ENCODE peak calls at places on chromosomes 6 and 20, in eight cellular contexts. One of them, this sample, is unnamed.

GRCh38 chr20:47220161-47220582 is 136.3 kb downstream of the ZMYND8 start:
- DNase-seq in stimulated activated naive CD4-positive, alpha-beta T cell: no peak
- DNase-seq in iPS-NIHi11: peak
- DNase-seq in GM12891: peak
- DNase-seq in NCI-H774: no peak
- DNase-seq in progenitor cell of endocrine pancreas: no peak
- DNase-seq in stimulated activated CD8-positive, alpha-beta memory T cell treated with anti-CD3 and anti-CD28 coated beads, Interleukin-12 subunit alpha, Interleukin-12 subunit beta, amount 100 ng/mL, for 1 hour: peak
- DNase-seq in CD4-positive, alpha-beta T cell: peak
- DNase-seq in this sample: no peak

GRCh38 chr6:163943647-163944395 is 529.3 kb downstream of the QKI start:
- DNase-seq in stimulated activated naive CD4-positive, alpha-beta T cell: no peak
- DNase-seq in iPS-NIHi11: peak
- DNase-seq in GM12891: no peak
- DNase-seq in NCI-H774: no peak
- DNase-seq in progenitor cell of endocrine pancreas: no peak
- DNase-seq in stimulated activated CD8-positive, alpha-beta memory T cell treated with anti-CD3 and anti-CD28 coated beads, Interleukin-12 subunit alpha, Interleukin-12 subunit beta, amount 100 ng/mL, for 1 hour: no peak
- DNase-seq in CD4-positive, alpha-beta T cell: no peak
- DNase-seq in this sample: no peak

GRCh38 chr6:75893058-75893775 is 144.2 kb downstream of the MYO6 start:
- DNase-seq in stimulated activated naive CD4-positive, alpha-beta T cell: peak
- DNase-seq in iPS-NIHi11: peak
- DNase-seq in GM12891: peak
- DNase-seq in NCI-H774: peak
- DNase-seq in progenitor cell of endocrine pancreas: no peak
- DNase-seq in stimulated activated CD8-positive, alpha-beta memory T cell treated with anti-CD3 and anti-CD28 coated beads, Interleukin-12 subunit alpha, Interleukin-12 subunit beta, amount 100 ng/mL, for 1 hour: no peak
- DNase-seq in CD4-positive, alpha-beta T cell: no peak
- DNase-seq in this sample: no peak

GRCh38 chr6:91045152-91045551 is 458.3 kb upstream of the MAP3K7 start:
- DNase-seq in stimulated activated naive CD4-positive, alpha-beta T cell: no peak
- DNase-seq in iPS-NIHi11: no peak
- DNase-seq in GM12891: no peak
- DNase-seq in NCI-H774: no peak
- DNase-seq in progenitor cell of endocrine pancreas: no peak
- DNase-seq in stimulated activated CD8-positive, alpha-beta memory T cell treated with anti-CD3 and anti-CD28 coated beads, Interleukin-12 subunit alpha, Interleukin-12 subunit beta, amount 100 ng/mL, for 1 hour: no peak
- DNase-seq in CD4-positive, alpha-beta T cell: no peak
- DNase-seq in this sample: no peak

GRCh38 chr20:24462461-24463010 is 6.9 kb upstream of the SYNDIG1 start:
- DNase-seq in stimulated activated naive CD4-positive, alpha-beta T cell: no peak
- DNase-seq in iPS-NIHi11: peak
- DNase-seq in GM12891: no peak
- DNase-seq in NCI-H774: no peak
- DNase-seq in progenitor cell of endocrine pancreas: no peak
- DNase-seq in stimulated activated CD8-positive, alpha-beta memory T cell treated with anti-CD3 and anti-CD28 coated beads, Interleukin-12 subunit alpha, Interleukin-12 subunit beta, amount 100 ng/mL, for 1 hour: no peak
- DNase-seq in CD4-positive, alpha-beta T cell: no peak
- DNase-seq in this sample: no peak

GRCh38 chr6:72386324-72386723 is 235.5 kb upstream of the KCNQ5 start:
- DNase-seq in stimulated activated naive CD4-positive, alpha-beta T cell: no peak
- DNase-seq in iPS-NIHi11: no peak
- DNase-seq in GM12891: no peak
- DNase-seq in NCI-H774: no peak
- DNase-seq in progenitor cell of endocrine pancreas: no peak
- DNase-seq in stimulated activated CD8-positive, alpha-beta memory T cell treated with anti-CD3 and anti-CD28 coated beads, Interleukin-12 subunit alpha, Interleukin-12 subunit beta, amount 100 ng/mL, for 1 hour: no peak
- DNase-seq in CD4-positive, alpha-beta T cell: no peak
- DNase-seq in this sample: no peak

GRCh38 chr6:90610291-90610670 is 23.4 kb upstream of the MAP3K7 start:
- DNase-seq in stimulated activated naive CD4-positive, alpha-beta T cell: no peak
- DNase-seq in iPS-NIHi11: no peak
- DNase-seq in GM12891: no peak
- DNase-seq in NCI-H774: no peak
- DNase-seq in progenitor cell of endocrine pancreas: no peak
- DNase-seq in stimulated activated CD8-positive, alpha-beta memory T cell treated with anti-CD3 and anti-CD28 coated beads, Interleukin-12 subunit alpha, Interleukin-12 subunit beta, amount 100 ng/mL, for 1 hour: no peak
- DNase-seq in CD4-positive, alpha-beta T cell: no peak
- DNase-seq in this sample: no peak

GRCh38 chr6:110814488-110815259 is 595 bp downstream of the CDK19 start:
- DNase-seq in stimulated activated naive CD4-positive, alpha-beta T cell: peak
- DNase-seq in iPS-NIHi11: peak
- DNase-seq in GM12891: peak
- DNase-seq in NCI-H774: peak
- DNase-seq in progenitor cell of endocrine pancreas: peak
- DNase-seq in stimulated activated CD8-positive, alpha-beta memory T cell treated with anti-CD3 and anti-CD28 coated beads, Interleukin-12 subunit alpha, Interleukin-12 subunit beta, amount 100 ng/mL, for 1 hour: peak
- DNase-seq in CD4-positive, alpha-beta T cell: peak
- DNase-seq in this sample: no peak

GRCh38 chr6:149965191-149966020 is 1.7 kb downstream of the ULBP1 start:
- DNase-seq in stimulated activated naive CD4-positive, alpha-beta T cell: no peak
- DNase-seq in iPS-NIHi11: peak
- DNase-seq in GM12891: peak
- DNase-seq in NCI-H774: no peak
- DNase-seq in progenitor cell of endocrine pancreas: no peak
- DNase-seq in stimulated activated CD8-positive, alpha-beta memory T cell treated with anti-CD3 and anti-CD28 coated beads, Interleukin-12 subunit alpha, Interleukin-12 subunit beta, amount 100 ng/mL, for 1 hour: no peak
- DNase-seq in CD4-positive, alpha-beta T cell: no peak
- DNase-seq in this sample: no peak

GRCh38 chr20:58907481-58908137 is 55.1 kb downstream of the GNAS start:
- DNase-seq in stimulated activated naive CD4-positive, alpha-beta T cell: peak
- DNase-seq in iPS-NIHi11: no peak
- DNase-seq in GM12891: peak
- DNase-seq in NCI-H774: peak
- DNase-seq in progenitor cell of endocrine pancreas: no peak
- DNase-seq in stimulated activated CD8-positive, alpha-beta memory T cell treated with anti-CD3 and anti-CD28 coated beads, Interleukin-12 subunit alpha, Interleukin-12 subunit beta, amount 100 ng/mL, for 1 hour: no peak
- DNase-seq in CD4-positive, alpha-beta T cell: peak
- DNase-seq in this sample: peak

GRCh38 chr6:6931047-6932025 is 176.4 kb upstream of the RREB1 start:
- DNase-seq in stimulated activated naive CD4-positive, alpha-beta T cell: no peak
- DNase-seq in iPS-NIHi11: no peak
- DNase-seq in GM12891: no peak
- DNase-seq in NCI-H774: peak
- DNase-seq in progenitor cell of endocrine pancreas: no peak
- DNase-seq in stimulated activated CD8-positive, alpha-beta memory T cell treated with anti-CD3 and anti-CD28 coated beads, Interleukin-12 subunit alpha, Interleukin-12 subunit beta, amount 100 ng/mL, for 1 hour: no peak
- DNase-seq in CD4-positive, alpha-beta T cell: no peak
- DNase-seq in this sample: no peak

GRCh38 chr6:119514355-119514754 is 164.8 kb upstream of the MAN1A1 start:
- DNase-seq in stimulated activated naive CD4-positive, alpha-beta T cell: no peak
- DNase-seq in iPS-NIHi11: no peak
- DNase-seq in GM12891: no peak
- DNase-seq in NCI-H774: no peak
- DNase-seq in progenitor cell of endocrine pancreas: no peak
- DNase-seq in stimulated activated CD8-positive, alpha-beta memory T cell treated with anti-CD3 and anti-CD28 coated beads, Interleukin-12 subunit alpha, Interleukin-12 subunit beta, amount 100 ng/mL, for 1 hour: no peak
- DNase-seq in CD4-positive, alpha-beta T cell: no peak
- DNase-seq in this sample: no peak

GRCh38 chr6:128491643-128492206 is 28.7 kb downstream of the PTPRK start:
- DNase-seq in stimulated activated naive CD4-positive, alpha-beta T cell: no peak
- DNase-seq in iPS-NIHi11: no peak
- DNase-seq in GM12891: no peak
- DNase-seq in NCI-H774: no peak
- DNase-seq in progenitor cell of endocrine pancreas: no peak
- DNase-seq in stimulated activated CD8-positive, alpha-beta memory T cell treated with anti-CD3 and anti-CD28 coated beads, Interleukin-12 subunit alpha, Interleukin-12 subunit beta, amount 100 ng/mL, for 1 hour: no peak
- DNase-seq in CD4-positive, alpha-beta T cell: no peak
- DNase-seq in this sample: no peak

GRCh38 chr6:138601128-138601527 is 101.8 kb upstream of the NHSL1 start:
- DNase-seq in stimulated activated naive CD4-positive, alpha-beta T cell: no peak
- DNase-seq in iPS-NIHi11: no peak
- DNase-seq in GM12891: no peak
- DNase-seq in NCI-H774: no peak
- DNase-seq in progenitor cell of endocrine pancreas: no peak
- DNase-seq in stimulated activated CD8-positive, alpha-beta memory T cell treated with anti-CD3 and anti-CD28 coated beads, Interleukin-12 subunit alpha, Interleukin-12 subunit beta, amount 100 ng/mL, for 1 hour: no peak
- DNase-seq in CD4-positive, alpha-beta T cell: no peak
- DNase-seq in this sample: no peak

GRCh38 chr6:163218361-163218894 is 196.1 kb upstream of the QKI start:
- DNase-seq in stimulated activated naive CD4-positive, alpha-beta T cell: no peak
- DNase-seq in iPS-NIHi11: no peak
- DNase-seq in GM12891: no peak
- DNase-seq in NCI-H774: no peak
- DNase-seq in progenitor cell of endocrine pancreas: no peak
- DNase-seq in stimulated activated CD8-positive, alpha-beta memory T cell treated with anti-CD3 and anti-CD28 coated beads, Interleukin-12 subunit alpha, Interleukin-12 subunit beta, amount 100 ng/mL, for 1 hour: no peak
- DNase-seq in CD4-positive, alpha-beta T cell: no peak
- DNase-seq in this sample: no peak

GRCh38 chr6:169723200-169723909 is 945 bp downstream of the PHF10 start:
- DNase-seq in stimulated activated naive CD4-positive, alpha-beta T cell: peak
- DNase-seq in iPS-NIHi11: peak
- DNase-seq in GM12891: peak
- DNase-seq in NCI-H774: peak
- DNase-seq in progenitor cell of endocrine pancreas: peak
- DNase-seq in stimulated activated CD8-positive, alpha-beta memory T cell treated with anti-CD3 and anti-CD28 coated beads, Interleukin-12 subunit alpha, Interleukin-12 subunit beta, amount 100 ng/mL, for 1 hour: peak
- DNase-seq in CD4-positive, alpha-beta T cell: peak
- DNase-seq in this sample: no peak

GRCh38 chr20:33291830-33292355 is 8.9 kb downstream of the BPIFB1 start:
- DNase-seq in stimulated activated naive CD4-positive, alpha-beta T cell: no peak
- DNase-seq in iPS-NIHi11: peak
- DNase-seq in GM12891: peak
- DNase-seq in NCI-H774: peak
- DNase-seq in progenitor cell of endocrine pancreas: peak
- DNase-seq in stimulated activated CD8-positive, alpha-beta memory T cell treated with anti-CD3 and anti-CD28 coated beads, Interleukin-12 subunit alpha, Interleukin-12 subunit beta, amount 100 ng/mL, for 1 hour: peak
- DNase-seq in CD4-positive, alpha-beta T cell: peak
- DNase-seq in this sample: no peak

This sample was measured in GOT3.